ENCODE peak calls at places on chromosome 11, in six cellular contexts. One of them, this sample, is unnamed.

GRCh38 chr11:14969922-14970323 is 2.2 kb downstream of the CALCA start:
- DNase-seq in astrocyte: no peak
- DNase-seq in spleen: peak; percentile 79
- DNase-seq in mammary epithelial cell: no peak
- DNase-seq in heart right ventricle: no peak
- DNase-seq in tibial nerve: no peak
- DNase-seq in this sample: peak; percentile 20

GRCh38 chr11:23746896-23747295 is 750.0 kb upstream of the LUZP2 start:
- DNase-seq in spleen: no peak
- DNase-seq in heart right ventricle: no peak
- DNase-seq in tibial nerve: no peak
- DNase-seq in astrocyte: no peak
- DNase-seq in mammary epithelial cell: no peak
- DNase-seq in this sample: no peak

GRCh38 chr11:27234961-27235360 is 128.1 kb downstream of the CCDC34 start:
- DNase-seq in astrocyte: peak; percentile 53
- DNase-seq in heart right ventricle: no peak
- DNase-seq in tibial nerve: no peak
- DNase-seq in mammary epithelial cell: no peak
- DNase-seq in spleen: no peak
- DNase-seq in this sample: no peak

GRCh38 chr11:61460474-61460881 is 30.6 kb downstream of the SDHAF2 start:
- DNase-seq in tibial nerve: peak; percentile 18
- DNase-seq in heart right ventricle: peak; percentile 55
- DNase-seq in astrocyte: peak; percentile 38
- DNase-seq in mammary epithelial cell: no peak
- DNase-seq in spleen: no peak
- DNase-seq in this sample: no peak

GRCh38 chr11:122293298-122294023 is 177.4 kb upstream of the BLID start:
- DNase-seq in mammary epithelial cell: peak; percentile 5
- DNase-seq in astrocyte: no peak
- DNase-seq in spleen: no peak
- DNase-seq in tibial nerve: no peak
- DNase-seq in heart right ventricle: no peak
- DNase-seq in this sample: peak; percentile 8

GRCh38 chr11:20132667-20133039 is 27.6 kb downstream of the DBX1 start:
- DNase-seq in tibial nerve: no peak
- DNase-seq in astrocyte: no peak
- DNase-seq in heart right ventricle: no peak
- DNase-seq in spleen: no peak
- DNase-seq in mammary epithelial cell: no peak
- DNase-seq in this sample: no peak

GRCh38 chr11:104663190-104664140 is 234.8 kb downstream of the CASP12 start:
- DNase-seq in tibial nerve: no peak
- DNase-seq in mammary epithelial cell: peak; percentile 14
- DNase-seq in heart right ventricle: no peak
- DNase-seq in spleen: no peak
- DNase-seq in astrocyte: no peak
- DNase-seq in this sample: no peak

GRCh38 chr11:19979519-19979845 is 180.8 kb downstream of the DBX1 start:
- DNase-seq in spleen: no peak
- DNase-seq in astrocyte: no peak
- DNase-seq in heart right ventricle: no peak
- DNase-seq in mammary epithelial cell: no peak
- DNase-seq in tibial nerve: no peak
- DNase-seq in this sample: no peak

GRCh38 chr11:116513894-116514293 is 258.9 kb downstream of the BUD13 start:
- DNase-seq in heart right ventricle: peak; percentile 12
- DNase-seq in spleen: no peak
- DNase-seq in mammary epithelial cell: no peak
- DNase-seq in tibial nerve: no peak
- DNase-seq in astrocyte: peak; percentile 8
- DNase-seq in this sample: peak; percentile 22

GRCh38 chr11:134401825-134402809 is 9.9 kb downstream of the B3GAT1 start:
- DNase-seq in mammary epithelial cell: no peak
- DNase-seq in heart right ventricle: no peak
- DNase-seq in spleen: peak; percentile 64
- DNase-seq in astrocyte: no peak
- DNase-seq in tibial nerve: no peak
- DNase-seq in this sample: no peak

GRCh38 chr11:34143048-34143447 is 37.6 kb downstream of the NAT10 start:
- DNase-seq in heart right ventricle: no peak
- DNase-seq in tibial nerve: no peak
- DNase-seq in mammary epithelial cell: no peak
- DNase-seq in spleen: peak; percentile 40
- DNase-seq in astrocyte: no peak
- DNase-seq in this sample: no peak

GRCh38 chr11:2799881-2800654 is 85.5 kb downstream of the CDKN1C start:
- DNase-seq in spleen: peak; percentile 61
- DNase-seq in tibial nerve: peak; percentile 9
- DNase-seq in mammary epithelial cell: no peak
- DNase-seq in astrocyte: no peak
- DNase-seq in heart right ventricle: no peak
- DNase-seq in this sample: no peak

GRCh38 chr11:75554258-75555022 is 7.6 kb upstream of the SERPINH1 start:
- DNase-seq in heart right ventricle: peak; percentile 94
- DNase-seq in tibial nerve: peak; percentile 66
- DNase-seq in mammary epithelial cell: no peak
- DNase-seq in astrocyte: peak; percentile 99
- DNase-seq in spleen: no peak
- DNase-seq in this sample: peak; percentile 95

GRCh38 chr11:64758330-64759079 is 1.3 kb downstream of the PYGM start:
- DNase-seq in spleen: peak; percentile 59
- DNase-seq in heart right ventricle: no peak
- DNase-seq in tibial nerve: no peak
- DNase-seq in mammary epithelial cell: no peak
- DNase-seq in astrocyte: no peak
- DNase-seq in this sample: no peak

GRCh38 chr11:65429069-65429681 is 6.6 kb downstream of the NEAT1 start:
- DNase-seq in mammary epithelial cell: peak; percentile 79
- DNase-seq in tibial nerve: no peak
- DNase-seq in astrocyte: peak; percentile 66
- DNase-seq in spleen: no peak
- DNase-seq in heart right ventricle: no peak
- DNase-seq in this sample: peak; percentile 72

GRCh38 chr11:12687216-12687623 is 13.0 kb downstream of the TEAD1 start:
- DNase-seq in heart right ventricle: no peak
- DNase-seq in mammary epithelial cell: no peak
- DNase-seq in tibial nerve: no peak
- DNase-seq in spleen: no peak
- DNase-seq in astrocyte: no peak
- DNase-seq in this sample: no peak

GRCh38 chr11:103055174-103055890 is 36.6 kb downstream of the DCUN1D5 start:
- DNase-seq in spleen: no peak
- DNase-seq in astrocyte: peak; percentile 30
- DNase-seq in heart right ventricle: no peak
- DNase-seq in tibial nerve: no peak
- DNase-seq in mammary epithelial cell: peak; percentile 33
- DNase-seq in this sample: peak; percentile 55

GRCh38 chr11:70087446-70088167 is 9.5 kb downstream of the ANO1 start:
- DNase-seq in astrocyte: no peak
- DNase-seq in heart right ventricle: no peak
- DNase-seq in tibial nerve: no peak
- DNase-seq in spleen: no peak
- DNase-seq in mammary epithelial cell: no peak
- DNase-seq in this sample: no peak

GRCh38 chr11:125390949-125391348 is 105.1 kb downstream of the FEZ1 start:
- DNase-seq in heart right ventricle: no peak
- DNase-seq in mammary epithelial cell: no peak
- DNase-seq in tibial nerve: no peak
- DNase-seq in astrocyte: peak; percentile 73
- DNase-seq in spleen: no peak
- DNase-seq in this sample: peak; percentile 32

GRCh38 chr11:47918370-47918690 is 62.0 kb upstream of the PTPRJ start:
- DNase-seq in spleen: no peak
- DNase-seq in astrocyte: no peak
- DNase-seq in mammary epithelial cell: no peak
- DNase-seq in tibial nerve: no peak
- DNase-seq in heart right ventricle: no peak
- DNase-seq in this sample: no peak

GRCh38 chr11:82246926-82247325 is 486.7 kb downstream of the FAM181B start:
- DNase-seq in heart right ventricle: no peak
- DNase-seq in astrocyte: no peak
- DNase-seq in mammary epithelial cell: no peak
- DNase-seq in spleen: no peak
- DNase-seq in tibial nerve: no peak
- DNase-seq in this sample: no peak

GRCh38 chr11:128544625-128545024 is 42.7 kb downstream of the ETS1 start:
- DNase-seq in tibial nerve: no peak
- DNase-seq in astrocyte: no peak
- DNase-seq in spleen: no peak
- DNase-seq in mammary epithelial cell: no peak
- DNase-seq in heart right ventricle: no peak
- DNase-seq in this sample: no peak

GRCh38 chr11:72410956-72411355 is 23.4 kb downstream of the CLPB start:
- DNase-seq in astrocyte: no peak
- DNase-seq in spleen: no peak
- DNase-seq in heart right ventricle: no peak
- DNase-seq in mammary epithelial cell: no peak
- DNase-seq in tibial nerve: no peak
- DNase-seq in this sample: no peak

GRCh38 chr11:119051440-119052162 is 5.4 kb downstream of the HYOU1 start:
- DNase-seq in heart right ventricle: no peak
- DNase-seq in mammary epithelial cell: no peak
- DNase-seq in astrocyte: no peak
- DNase-seq in tibial nerve: no peak
- DNase-seq in spleen: peak; percentile 72
- DNase-seq in this sample: no peak

GRCh38 chr11:70270104-70270876 is at the start of gene PPFIA1:
- DNase-seq in tibial nerve: peak; percentile 91
- DNase-seq in heart right ventricle: peak; percentile 95
- DNase-seq in mammary epithelial cell: peak; percentile 96
- DNase-seq in spleen: peak; percentile 98
- DNase-seq in astrocyte: peak; percentile 79
- DNase-seq in this sample: peak; percentile 82

GRCh38 chr11:27777013-27777412 is 76.8 kb upstream of the BDNF start:
- DNase-seq in mammary epithelial cell: no peak
- DNase-seq in astrocyte: no peak
- DNase-seq in heart right ventricle: no peak
- DNase-seq in spleen: no peak
- DNase-seq in tibial nerve: no peak
- DNase-seq in this sample: no peak

GRCh38 chr11:86360775-86361395 is 13.8 kb upstream of the CCDC81 start:
- DNase-seq in heart right ventricle: no peak
- DNase-seq in mammary epithelial cell: peak; percentile 31
- DNase-seq in tibial nerve: no peak
- DNase-seq in astrocyte: peak; percentile 27
- DNase-seq in spleen: no peak
- DNase-seq in this sample: peak; percentile 52

GRCh38 chr11:914747-915493 is 4.3 kb upstream of the CHID1 start:
- DNase-seq in astrocyte: no peak
- DNase-seq in heart right ventricle: peak; percentile 50
- DNase-seq in tibial nerve: peak; percentile 54
- DNase-seq in mammary epithelial cell: no peak
- DNase-seq in spleen: peak; percentile 92
- DNase-seq in this sample: no peak

GRCh38 chr11:1943576-1943975 is 3.6 kb upstream of the MRPL23 start:
- DNase-seq in tibial nerve: peak; percentile 13
- DNase-seq in spleen: peak; percentile 72
- DNase-seq in mammary epithelial cell: no peak
- DNase-seq in heart right ventricle: no peak
- DNase-seq in astrocyte: no peak
- DNase-seq in this sample: no peak

GRCh38 chr11:43557553-43558031 is 122.9 kb upstream of the HSD17B12 start:
- DNase-seq in heart right ventricle: no peak
- DNase-seq in tibial nerve: no peak
- DNase-seq in mammary epithelial cell: no peak
- DNase-seq in astrocyte: no peak
- DNase-seq in spleen: no peak
- DNase-seq in this sample: no peak
- TF ChIP-seq CTCF in heart right ventricle: no peak
- TF ChIP-seq CTCF in tibial nerve: no peak
- TF ChIP-seq CTCF in mammary epithelial cell: peak; percentile 15
- TF ChIP-seq CTCF in astrocyte: peak; percentile 13
- TF ChIP-seq CTCF in spleen: peak; percentile 7
- TF ChIP-seq CTCF in this sample: peak; percentile 50

GRCh38 chr11:112315861-112316739 is 55.4 kb upstream of the PLET1 start:
- DNase-seq in spleen: no peak
- DNase-seq in heart right ventricle: no peak
- DNase-seq in astrocyte: no peak
- DNase-seq in mammary epithelial cell: no peak
- DNase-seq in tibial nerve: no peak
- DNase-seq in this sample: no peak

GRCh38 chr11:112316971-112317370 is 56.3 kb upstream of the PLET1 start:
- DNase-seq in mammary epithelial cell: no peak
- DNase-seq in spleen: no peak
- DNase-seq in heart right ventricle: no peak
- DNase-seq in astrocyte: no peak
- DNase-seq in tibial nerve: no peak
- DNase-seq in this sample: no peak

GRCh38 chr11:112318661-112319060 is 58.0 kb upstream of the PLET1 start:
- DNase-seq in tibial nerve: no peak
- DNase-seq in mammary epithelial cell: no peak
- DNase-seq in astrocyte: no peak
- DNase-seq in heart right ventricle: no peak
- DNase-seq in spleen: no peak
- DNase-seq in this sample: no peak

GRCh38 chr11:112320668-112321067 is 60.0 kb upstream of the PLET1 start:
- DNase-seq in astrocyte: peak; percentile 86
- DNase-seq in tibial nerve: peak; percentile 51
- DNase-seq in heart right ventricle: peak; percentile 74
- DNase-seq in spleen: no peak
- DNase-seq in mammary epithelial cell: peak; percentile 82
- DNase-seq in this sample: peak; percentile 44

GRCh38 chr11:112318193-112318592 is 57.5 kb upstream of the PLET1 start:
- DNase-seq in spleen: no peak
- DNase-seq in astrocyte: peak; percentile 90
- DNase-seq in mammary epithelial cell: peak; percentile 90
- DNase-seq in heart right ventricle: no peak
- DNase-seq in tibial nerve: no peak
- DNase-seq in this sample: peak; percentile 95
- TF ChIP-seq CTCF in spleen: no peak
- TF ChIP-seq CTCF in astrocyte: no peak
- TF ChIP-seq CTCF in mammary epithelial cell: no peak
- TF ChIP-seq CTCF in heart right ventricle: no peak
- TF ChIP-seq CTCF in tibial nerve: no peak
- TF ChIP-seq CTCF in this sample: no peak

GRCh38 chr11:35464308-35464707 is 45.0 kb upstream of the SLC1A2 start:
- DNase-seq in tibial nerve: no peak
- DNase-seq in heart right ventricle: no peak
- DNase-seq in astrocyte: no peak
- DNase-seq in spleen: no peak
- DNase-seq in mammary epithelial cell: peak; percentile 12
- DNase-seq in this sample: no peak
- TF ChIP-seq CTCF in tibial nerve: no peak
- TF ChIP-seq CTCF in heart right ventricle: no peak
- TF ChIP-seq CTCF in astrocyte: peak; percentile 25
- TF ChIP-seq CTCF in spleen: no peak
- TF ChIP-seq CTCF in mammary epithelial cell: no peak
- TF ChIP-seq CTCF in this sample: peak; percentile 61

DNA sequence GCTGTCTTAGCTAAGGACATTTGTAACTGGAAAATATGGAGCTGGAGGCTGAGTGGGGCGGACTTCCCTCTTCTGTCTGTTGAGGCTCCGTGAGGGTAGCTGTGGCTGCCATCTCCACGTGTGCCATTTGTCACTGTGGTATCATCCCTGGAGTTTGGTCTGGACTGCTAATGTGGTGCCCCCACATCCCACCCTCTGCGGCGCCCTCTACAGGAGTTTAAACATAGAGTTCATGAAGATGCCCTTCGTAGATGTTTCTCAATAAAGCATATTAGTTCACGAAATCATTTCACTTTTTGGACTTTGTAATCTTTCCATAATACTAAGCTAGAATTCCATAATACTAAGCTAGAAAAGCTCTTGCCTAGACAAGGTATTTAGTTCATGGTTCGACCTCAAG is 52.4 kb downstream of the TECTA start:
- DNase-seq in tibial nerve: no peak
- DNase-seq in mammary epithelial cell: no peak
- DNase-seq in spleen: no peak
- DNase-seq in astrocyte: no peak
- DNase-seq in heart right ventricle: no peak
- DNase-seq in this sample: no peak
- TF ChIP-seq CTCF in tibial nerve: no peak
- TF ChIP-seq CTCF in mammary epithelial cell: no peak
- TF ChIP-seq CTCF in spleen: no peak
- TF ChIP-seq CTCF in astrocyte: no peak
- TF ChIP-seq CTCF in heart right ventricle: no peak
- TF ChIP-seq CTCF in this sample: peak; percentile 16

This sample was measured in HFFc6.